ENCODE peak calls at places on chromosomes 1 and 21, in eight cellular contexts. P, S, H, N, Z, T, E and F are unnamed samples.

GRCh38 chr1:92701147-92701546 is 83.8 kb downstream of the EVI5 start:
- DNase-seq in P (no peak), S (no peak), H (no peak), N (no peak), Z (peak; percentile 22), T (no peak), E (no peak), F (no peak)

GRCh38 chr1:5847013-5847654 is 145.1 kb downstream of the NPHP4 start:
- DNase-seq in P (peak; percentile 46), S (no peak), H (no peak), N (no peak), Z (no peak), T (no peak), E (no peak), F (no peak)

GRCh38 chr1:176225911-176226310 is 18.8 kb upstream of the COP1 start:
- DNase-seq in P (no peak), S (no peak), H (no peak), N (no peak), Z (no peak), T (no peak), E (no peak), F (no peak)

GRCh38 chr21:35711213-35711612 is 349.1 kb downstream of the SETD4 start:
- DNase-seq in P (no peak), S (no peak), H (no peak), N (no peak), Z (no peak), T (no peak), E (no peak), F (no peak)

GRCh38 chr1:173660306-173660705 is 9.3 kb downstream of the ANKRD45 start:
- DNase-seq in P (no peak), S (no peak), H (no peak), N (no peak), Z (no peak), T (no peak), E (no peak), F (no peak)

GRCh38 chr21:46273341-46273740 is 12.1 kb downstream of the MCM3AP start:
- DNase-seq in P (no peak), S (no peak), H (no peak), N (no peak), Z (no peak), T (no peak), E (no peak), F (no peak)

GRCh38 chr1:236489710-236490377 is 33.9 kb upstream of the LGALS8 start:
- DNase-seq in P (peak; percentile 53), S (no peak), H (no peak), N (peak; percentile 49), Z (peak; percentile 71), T (peak; percentile 21), E (no peak), F (no peak)

GRCh38 chr1:21594495-21594894 is 74.7 kb downstream of the RAP1GAP start:
- DNase-seq in P (peak; percentile 19), S (no peak), H (no peak), N (no peak), Z (no peak), T (no peak), E (no peak), F (no peak)

GRCh38 chr21:42538479-42539275 is 25.0 kb downstream of the SLC37A1 start:
- DNase-seq in P (no peak), S (no peak), H (no peak), N (no peak), Z (no peak), T (no peak), E (no peak), F (peak; percentile 40)

GRCh38 chr1:82110366-82111254 is 309.9 kb downstream of the ADGRL2 start:
- DNase-seq in P (no peak), S (no peak), H (no peak), N (no peak), Z (no peak), T (no peak), E (no peak), F (no peak)

GRCh38 chr1:15681346-15682290 is 2.5 kb upstream of the PLEKHM2 start:
- DNase-seq in P (peak; percentile 44), S (no peak), H (no peak), N (no peak), Z (peak; percentile 68), T (peak; percentile 58), E (no peak), F (no peak)

GRCh38 chr1:15684042-15684461 is at the start of gene PLEKHM2:
- DNase-seq in P (peak; percentile 28), S (no peak), H (peak; percentile 30), N (no peak), Z (peak; percentile 79), T (peak; percentile 45), E (peak; percentile 45), F (no peak)

GRCh38 chr1:15683411-15684039 is 595 bp upstream of the PLEKHM2 start:
- DNase-seq in P (no peak), S (no peak), H (no peak), N (no peak), Z (no peak), T (peak; percentile 21), E (no peak), F (no peak)

GRCh38 chr1:15684468-15685283 is 556 bp downstream of the PLEKHM2 start:
- DNase-seq in P (peak; percentile 36), S (no peak), H (peak; percentile 51), N (no peak), Z (peak; percentile 62), T (peak; percentile 51), E (peak; percentile 39), F (peak; percentile 77)

DNA sequence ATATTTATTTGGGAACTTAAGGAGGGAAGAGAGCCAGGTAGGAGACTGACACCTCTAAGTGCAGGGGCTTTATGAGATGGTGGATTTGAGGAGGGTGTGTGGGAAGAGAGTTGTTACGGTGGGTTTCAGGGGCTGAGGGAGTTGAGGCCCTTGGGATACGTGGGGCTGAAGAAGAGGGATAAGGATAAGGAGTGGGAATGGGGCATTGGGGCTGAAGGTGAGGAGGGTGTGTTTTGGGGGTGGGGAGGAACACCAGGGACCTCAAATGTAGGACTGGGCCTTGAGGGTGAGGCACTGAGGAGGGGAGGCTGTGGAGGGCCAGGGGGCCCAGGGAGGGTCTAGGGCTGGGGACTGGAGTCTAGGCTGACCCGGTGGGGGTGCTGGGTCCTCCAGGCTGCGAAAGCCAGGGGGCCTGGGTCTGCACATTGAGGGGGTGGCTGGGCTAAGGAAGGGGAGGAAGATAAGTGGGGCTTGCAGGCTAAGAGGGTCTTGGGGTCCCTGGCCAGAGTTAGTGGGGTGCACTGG is 1.2 kb upstream of the PLEKHM2 start:
- DNase-seq in P (no peak), S (no peak), H (no peak), N (no peak), Z (no peak), T (no peak), E (no peak), F (no peak)
- H3K27ac ChIP-seq in P (peak overlapping the region; percentile 97), S (no peak overlapping the region), H (peak overlapping the region; percentile 98), N (no peak overlapping the region), Z (no peak overlapping the region), T (no peak overlapping the region), E (no peak overlapping the region), F (peak overlapping the region; percentile 90)

GRCh38 chr1:154221815-154222081 is 993 bp downstream of the UBAP2L start:
- DNase-seq in P (no peak), S (no peak), H (no peak), N (no peak), Z (no peak), T (no peak), E (no peak), F (no peak)

GRCh38 chr1:154220970-154221814 is 437 bp downstream of the UBAP2L start:
- DNase-seq in P (peak; percentile 42), S (no peak), H (peak; percentile 53), N (peak; percentile 45), Z (peak; percentile 85), T (peak; percentile 61), E (peak; percentile 64), F (peak; percentile 83)

GRCh38 chr1:154219511-154219910 is 1.2 kb upstream of the UBAP2L start:
- DNase-seq in P (no peak), S (no peak), H (peak; percentile 38), N (no peak), Z (peak; percentile 70), T (no peak), E (no peak), F (no peak)

GRCh38 chr1:154220071-154220969 is at the start of gene UBAP2L:
- DNase-seq in P (peak; percentile 90), S (peak; percentile 95), H (peak; percentile 99), N (peak; percentile 99), Z (peak; percentile 99), T (peak; percentile 99), E (peak; percentile 99), F (peak; percentile 100)

DNA sequence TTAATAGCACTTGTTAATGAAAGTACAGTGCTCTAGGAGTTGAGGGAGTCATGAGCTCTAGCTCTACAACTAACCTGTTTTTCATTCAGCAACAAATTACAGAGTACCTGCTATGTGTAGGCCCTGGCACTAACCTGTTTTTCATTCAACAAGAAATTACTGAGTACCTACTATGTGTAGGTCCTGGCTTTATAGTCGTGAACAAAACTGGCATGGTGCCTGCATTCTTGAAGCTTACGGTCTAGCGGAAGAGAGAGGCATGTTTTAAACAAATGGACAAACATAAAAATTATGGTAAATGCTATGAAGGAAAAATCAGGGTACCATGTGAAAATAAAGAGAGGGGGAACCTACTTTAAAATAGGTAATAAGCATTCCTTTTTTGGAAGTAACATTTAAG is 2.2 kb upstream of the UBAP2L start:
- DNase-seq in P (no peak), S (no peak), H (no peak), N (no peak), Z (no peak), T (no peak), E (no peak), F (no peak)
- H3K27ac ChIP-seq in P (no peak overlapping the region), S (no peak overlapping the region), H (peak overlapping the region; percentile 98), N (no peak overlapping the region), Z (peak overlapping the region; percentile 85), T (no peak overlapping the region), E (peak overlapping the region; percentile 99), F (no peak overlapping the region)

GRCh38 chr1:239814306-239814881 is 277.3 kb upstream of the FMN2 start:
- DNase-seq in P (peak; percentile 93), S (no peak), H (no peak), N (no peak), Z (no peak), T (no peak), E (peak; percentile 22), F (peak; percentile 74)
- H3K27ac ChIP-seq in P (peak overlapping the region; percentile 78), S (no peak overlapping the region), H (peak overlapping the region; percentile 62), N (no peak overlapping the region), Z (no peak overlapping the region), T (no peak overlapping the region), E (peak overlapping the region; percentile 90), F (peak overlapping the region; percentile 81)

GRCh38 chr1:206575894-206576737 is 36.1 kb downstream of the EIF2D start:
- DNase-seq in P (no peak), S (no peak), H (no peak), N (no peak), Z (no peak), T (no peak), E (no peak), F (no peak)

GRCh38 chr1:206575165-206575893 is 36.9 kb downstream of the EIF2D start:
- DNase-seq in P (no peak), S (no peak), H (peak; percentile 49), N (no peak), Z (no peak), T (peak; percentile 66), E (no peak), F (peak; percentile 74)

GRCh38 chr1:206573772-206574161 is 38.5 kb downstream of the EIF2D start:
- DNase-seq in P (no peak), S (no peak), H (no peak), N (no peak), Z (no peak), T (no peak), E (no peak), F (no peak)

GRCh38 chr1:206570529-206570928 is 41.7 kb downstream of the EIF2D start:
- DNase-seq in P (no peak), S (no peak), H (no peak), N (no peak), Z (no peak), T (no peak), E (no peak), F (no peak)

GRCh38 chr1:206572835-206573771 is 39.2 kb downstream of the EIF2D start:
- DNase-seq in P (no peak), S (no peak), H (no peak), N (no peak), Z (no peak), T (no peak), E (no peak), F (no peak)
- H3K27ac ChIP-seq in P (no peak overlapping the region), S (no peak overlapping the region), H (no peak overlapping the region), N (no peak overlapping the region), Z (no peak overlapping the region), T (no peak overlapping the region), E (no peak overlapping the region), F (no peak overlapping the region)